ENCODE peak calls at places on chromosome 19, in seven cellular contexts. V is activated T-cell treated with anti-CD3 and anti-CD28 coated beads for 1 hour, N is EH, P is transverse colon, C is amygdala, E is RWPE1, D is right lobe of liver. M is an unnamed sample.

GRCh38 chr19:33376423-33376822 is 2.9 kb downstream of the CEBPG start:
- DNase-seq in V (no peak), N (peak), P (peak), C (no peak), E (peak), D (peak), M (no peak)

GRCh38 chr19:46890423-46891170 is 29.8 kb downstream of the ARHGAP35 start:
- DNase-seq in V (no peak), N (peak), P (no peak), C (no peak), E (no peak), D (no peak), M (no peak)

GRCh38 chr19:7998081-7998480 is 7.4 kb downstream of the ELAVL1 start:
- DNase-seq in V (no peak), N (no peak), P (no peak), C (no peak), E (no peak), D (no peak), M (no peak)

GRCh38 chr19:32570081-32570785 is 10.8 kb upstream of the PDCD5 start:
- DNase-seq in V (peak), N (peak), P (peak), C (peak), E (peak), D (no peak), M (no peak)

GRCh38 chr19:4098493-4098892 is 25.4 kb downstream of the MAP2K2 start:
- DNase-seq in V (no peak), N (no peak), P (no peak), C (no peak), E (no peak), D (no peak), M (no peak)

GRCh38 chr19:34082289-34083077 is 89.8 kb upstream of the LSM14A start:
- DNase-seq in V (no peak), N (peak), P (no peak), C (no peak), E (no peak), D (no peak), M (no peak)

GRCh38 chr19:17488593-17489391 is 18.5 kb downstream of the SLC27A1 start:
- DNase-seq in V (peak), N (peak), P (peak), C (no peak), E (peak), D (peak), M (peak)

GRCh38 chr19:5806133-5806489 is 1.2 kb downstream of the NRTN start:
- DNase-seq in V (no peak), N (no peak), P (no peak), C (no peak), E (no peak), D (no peak), M (peak)

GRCh38 chr19:36973021-36973843 is 57.1 kb downstream of the ZNF568 start:
- DNase-seq in V (peak), N (peak), P (peak), C (peak), E (peak), D (peak), M (peak)

GRCh38 chr19:31553844-31554215 is 204.6 kb upstream of the TSHZ3 start:
- DNase-seq in V (no peak), N (no peak), P (peak), C (no peak), E (no peak), D (no peak), M (no peak)

GRCh38 chr19:48495391-48495790 is 16.2 kb downstream of the LMTK3 start:
- DNase-seq in V (no peak), N (no peak), P (no peak), C (no peak), E (no peak), D (no peak), M (no peak)

GRCh38 chr19:44992336-44993163 is 8.7 kb upstream of the RELB start:
- DNase-seq in V (no peak), N (no peak), P (no peak), C (no peak), E (no peak), D (no peak), M (no peak)

GRCh38 chr19:46685189-46685588 is 24.2 kb upstream of the DACT3 start:
- DNase-seq in V (no peak), N (no peak), P (no peak), C (no peak), E (no peak), D (no peak), M (no peak)

GRCh38 chr19:38290631-38291147 is 13.4 kb upstream of the C19orf33 start:
- DNase-seq in V (no peak), N (peak), P (no peak), C (no peak), E (peak), D (no peak), M (peak)

GRCh38 chr19:1122972-1123363 is 19.2 kb downstream of the GPX4 start:
- DNase-seq in V (no peak), N (peak), P (peak), C (no peak), E (peak), D (peak), M (peak)

GRCh38 chr19:4570916-4571304 is 11.4 kb upstream of the SEMA6B start:
- DNase-seq in V (no peak), N (no peak), P (no peak), C (no peak), E (no peak), D (no peak), M (no peak)

GRCh38 chr19:45141203-45141900 is 19.4 kb downstream of the NKPD1 start:
- DNase-seq in V (no peak), N (no peak), P (no peak), C (no peak), E (no peak), D (no peak), M (no peak)

GRCh38 chr19:3029070-3029923 is at the start of gene TLE2:
- DNase-seq in V (no peak), N (no peak), P (no peak), C (no peak), E (no peak), D (no peak), M (no peak)

GRCh38 chr19:19554074-19555023 is 16.3 kb downstream of the CILP2 start:
- DNase-seq in V (peak), N (peak), P (peak), C (no peak), E (no peak), D (no peak), M (no peak)

GRCh38 chr19:21328402-21328801 is 808 bp downstream of the ZNF708 start:
- DNase-seq in V (no peak), N (peak), P (no peak), C (no peak), E (peak), D (no peak), M (no peak)

GRCh38 chr19:38073806-38074685 is 150.0 kb downstream of the DPF1 start:
- DNase-seq in V (no peak), N (peak), P (peak), C (no peak), E (no peak), D (no peak), M (peak)

GRCh38 chr19:13381827-13382632 is 124.2 kb downstream of the CACNA1A start:
- DNase-seq in V (no peak), N (no peak), P (no peak), C (no peak), E (no peak), D (no peak), M (no peak)

GRCh38 chr19:8148410-8149231 is 771 bp downstream of the FBN3 start:
- DNase-seq in V (no peak), N (no peak), P (no peak), C (no peak), E (no peak), D (no peak), M (peak)